ENCODE peak calls at places on chromosomes 4 and X, in ten cellular contexts. I, J, U, F, W, M, T, N, C and X are unnamed samples.

GRCh38 chrX:39577976-39578962 is 519.5 kb downstream of the BCOR start:
- DNase-seq in I (no peak), J (no peak), U (no peak), F (no peak), W (peak), M (no peak), T (peak), N (no peak), C (no peak), X (no peak)

GRCh38 chrX:19512359-19512758 is 2.9 kb downstream of the MAP3K15 start:
- DNase-seq in I (no peak), J (no peak), U (no peak), F (no peak), W (no peak), M (no peak), T (no peak), N (no peak), C (no peak), X (no peak)

GRCh38 chr4:6885953-6886557 is 23.6 kb upstream of the TBC1D14 start:
- DNase-seq in I (peak), J (no peak), U (peak), F (no peak), W (peak), M (no peak), T (peak), N (no peak), C (peak), X (no peak)

GRCh38 chrX:105706041-105706440 is 116.3 kb upstream of the NRK start:
- DNase-seq in I (no peak), J (no peak), U (no peak), F (no peak), W (no peak), M (no peak), T (peak), N (no peak), C (no peak), X (no peak)

GRCh38 chrX:107493141-107493540 is 43.7 kb downstream of the FRMPD3 start:
- DNase-seq in I (peak), J (no peak), U (no peak), F (no peak), W (no peak), M (no peak), T (no peak), N (no peak), C (no peak), X (no peak)

GRCh38 chr4:69489856-69490255 is 5.8 kb downstream of the UGT2B4 start:
- DNase-seq in I (no peak), J (no peak), U (no peak), F (no peak), W (no peak), M (no peak), T (peak), N (no peak), C (no peak), X (no peak)

GRCh38 chrX:107742754-107743191 is 32.8 kb downstream of the TSC22D3 start:
- DNase-seq in I (no peak), J (no peak), U (no peak), F (no peak), W (peak), M (no peak), T (no peak), N (no peak), C (no peak), X (no peak)

GRCh38 chrX:3461824-3462508 is 115.5 kb upstream of the MXRA5 start:
- DNase-seq in I (no peak), J (no peak), U (no peak), F (no peak), W (no peak), M (no peak), T (no peak), N (no peak), C (no peak), X (no peak)

GRCh38 chrX:151970661-151971060 is 3.8 kb downstream of the GABRE start:
- DNase-seq in I (peak), J (no peak), U (no peak), F (peak), W (peak), M (peak), T (peak), N (no peak), C (no peak), X (no peak)

GRCh38 chr4:140308366-140309123 is 64.9 kb upstream of the SCOC start:
- DNase-seq in I (no peak), J (no peak), U (peak), F (peak), W (no peak), M (peak), T (peak), N (no peak), C (peak), X (no peak)

GRCh38 chr4:158172196-158172557 is 648 bp downstream of the GASK1B start:
- DNase-seq in I (peak), J (no peak), U (no peak), F (no peak), W (no peak), M (no peak), T (peak), N (no peak), C (no peak), X (no peak)

GRCh38 chr4:153222162-153222789 is 18.0 kb downstream of the TRIM2 start:
- DNase-seq in I (peak), J (peak), U (peak), F (peak), W (peak), M (no peak), T (peak), N (no peak), C (peak), X (no peak)